ENCODE peak calls at places on chromosome X, in seven cellular contexts. S, A, V, Q, T, K and R are unnamed samples.

GRCh38 chrX:46642145-46642544 is 68.6 kb downstream of the CHST7 start:
- DNase-seq in S (no peak), A (no peak), V (peak; percentile 49), Q (no peak), T (no peak), K (no peak), R (peak; percentile 19)

GRCh38 chrX:134676440-134676839 is 18.2 kb upstream of the PLAC1 start:
- DNase-seq in S (no peak), A (no peak), V (no peak), Q (no peak), T (no peak), K (peak; percentile 66), R (peak; percentile 53)

GRCh38 chrX:70196961-70197805 is 19.9 kb downstream of the DGAT2L6 start:
- DNase-seq in S (peak; percentile 45), A (peak; percentile 51), V (peak; percentile 52), Q (peak; percentile 4), T (peak; percentile 49), K (peak; percentile 22), R (peak; percentile 22)

GRCh38 chrX:129908636-129909035 is 2.7 kb downstream of the UTP14A start:
- DNase-seq in S (no peak), A (no peak), V (no peak), Q (no peak), T (no peak), K (no peak), R (no peak)

GRCh38 chrX:144918936-144919335 is 328.4 kb upstream of the SPANXN1 start:
- DNase-seq in S (no peak), A (no peak), V (no peak), Q (no peak), T (no peak), K (no peak), R (no peak)

GRCh38 chrX:140712413-140713173 is 3.0 kb downstream of the LINC00632 start:
- DNase-seq in S (peak; percentile 61), A (peak; percentile 82), V (no peak), Q (peak; percentile 61), T (no peak), K (peak; percentile 16), R (peak; percentile 34)

GRCh38 chrX:44675364-44676024 is 132.8 kb upstream of the FUNDC1 start:
- DNase-seq in S (no peak), A (peak; percentile 30), V (peak; percentile 29), Q (peak; percentile 5), T (peak; percentile 12), K (peak; percentile 83), R (peak; percentile 86)

GRCh38 chrX:36348509-36348908 is 429.0 kb downstream of the CFAP47 start:
- DNase-seq in S (no peak), A (no peak), V (no peak), Q (no peak), T (no peak), K (no peak), R (no peak)

GRCh38 chrX:143940119-143940518 is 56.2 kb downstream of the UBE2NL start:
- DNase-seq in S (no peak), A (no peak), V (no peak), Q (no peak), T (no peak), K (no peak), R (no peak)

GRCh38 chrX:53312946-53313745 is 31.8 kb upstream of the IQSEC2 start:
- DNase-seq in S (peak; percentile 48), A (peak; percentile 51), V (no peak), Q (peak; percentile 60), T (peak; percentile 41), K (peak; percentile 83), R (peak; percentile 12)

GRCh38 chrX:15579778-15580747 is 20.7 kb downstream of the ACE2 start:
- DNase-seq in S (no peak), A (no peak), V (no peak), Q (no peak), T (no peak), K (no peak), R (no peak)

GRCh38 chrX:153878969-153879653 is 6.9 kb downstream of the L1CAM start:
- DNase-seq in S (no peak), A (peak; percentile 61), V (no peak), Q (no peak), T (peak; percentile 75), K (no peak), R (no peak)

GRCh38 chrX:23770142-23770541 is 12.8 kb upstream of the SAT1 start:
- DNase-seq in S (no peak), A (no peak), V (no peak), Q (no peak), T (no peak), K (no peak), R (no peak)

GRCh38 chrX:129965166-129965565 is 17.3 kb upstream of the BCORL1 start:
- DNase-seq in S (no peak), A (no peak), V (no peak), Q (no peak), T (no peak), K (no peak), R (no peak)

GRCh38 chrX:44456685-44457084 is 86.0 kb downstream of the FUNDC1 start:
- DNase-seq in S (no peak), A (no peak), V (no peak), Q (no peak), T (no peak), K (no peak), R (no peak)

GRCh38 chrX:42385730-42386129 is 392.2 kb downstream of the PPP1R2C start:
- DNase-seq in S (no peak), A (no peak), V (no peak), Q (no peak), T (no peak), K (no peak), R (no peak)

GRCh38 chrX:84188320-84188834 is 378 bp upstream of the RPS6KA6 start:
- DNase-seq in S (peak; percentile 37), A (peak; percentile 62), V (peak; percentile 27), Q (peak; percentile 3), T (peak; percentile 85), K (peak; percentile 54), R (peak; percentile 46)

GRCh38 chrX:72110051-72110926 is 21.4 kb downstream of the RTL5 start:
- DNase-seq in S (no peak), A (no peak), V (no peak), Q (no peak), T (no peak), K (no peak), R (no peak)

GRCh38 chrX:55342533-55343501 is 78.1 kb upstream of the PAGE3 start:
- DNase-seq in S (no peak), A (peak; percentile 47), V (no peak), Q (peak; percentile 26), T (peak; percentile 21), K (peak; percentile 18), R (no peak)

GRCh38 chrX:13029341-13029740 is 15.1 kb downstream of the FAM9C start:
- DNase-seq in S (peak; percentile 40), A (peak; percentile 53), V (no peak), Q (peak; percentile 22), T (no peak), K (no peak), R (peak; percentile 9)

GRCh38 chrX:8273451-8273894 is 102.4 kb upstream of the VCX2 start:
- DNase-seq in S (no peak), A (no peak), V (no peak), Q (no peak), T (no peak), K (no peak), R (no peak)

GRCh38 chrX:24145340-24146186 is 4.0 kb upstream of the ZFX start:
- DNase-seq in S (no peak), A (no peak), V (no peak), Q (no peak), T (no peak), K (peak; percentile 45), R (peak; percentile 72)

GRCh38 chrX:50211510-50211909 is 6.9 kb downstream of the CCNB3 start:
- DNase-seq in S (no peak), A (peak; percentile 47), V (no peak), Q (no peak), T (no peak), K (no peak), R (no peak)

GRCh38 chrX:72539822-72540221 is 32.8 kb downstream of the HDAC8 start:
- DNase-seq in S (no peak), A (no peak), V (no peak), Q (no peak), T (no peak), K (no peak), R (no peak)

GRCh38 chrX:149495573-149496071 is 9.5 kb downstream of the IDS start:
- DNase-seq in S (no peak), A (no peak), V (no peak), Q (no peak), T (no peak), K (peak; percentile 75), R (peak; percentile 58)